ENCODE peak calls at places on chromosomes 5 and 9, in seven cellular contexts. M is dorsolateral prefrontal cortex, L is IMR-90, R is GM23248, Q is OCI-LY7, P is ovary, G is transverse colon. J is an unnamed sample.
A peak's percentile ranks its signal among the peaks of the same experiment; 100 is the strongest.

GRCh38 chr5:95754545-95754944 is 23.4 kb downstream of the RHOBTB3 start:
- DNase-seq in G (no peak), R (no peak), P (no peak), Q (no peak), M (no peak), L (no peak), J (no peak)

GRCh38 chr9:137433916-137434431 is 7.2 kb downstream of the ENTPD8 start:
- DNase-seq in M (no peak), L (no peak), G (no peak), R (no peak), P (no peak), Q (no peak), J (no peak)

GRCh38 chr5:147193123-147193522 is 41.7 kb upstream of the STK32A start:
- DNase-seq in P (no peak), G (no peak), L (no peak), Q (no peak), R (no peak), M (no peak), J (no peak)

GRCh38 chr5:65150599-65150998 is 331.1 kb downstream of the ADAMTS6 start:
- DNase-seq in G (no peak), Q (no peak), R (no peak), P (no peak), L (peak; percentile 57), M (no peak), J (no peak)

GRCh38 chr9:82583524-82583923 is 479.4 kb downstream of the RASEF start:
- DNase-seq in M (no peak), P (no peak), R (no peak), Q (no peak), L (no peak), G (no peak), J (no peak)

GRCh38 chr5:42483472-42484154 is 60.4 kb downstream of the GHR start:
- DNase-seq in G (no peak), Q (no peak), L (no peak), M (no peak), P (no peak), R (no peak), J (no peak)

GRCh38 chr9:26955222-26955903 is 849 bp upstream of the IFT74 start:
- DNase-seq in R (peak; percentile 50), G (peak; percentile 24), M (no peak), L (no peak), Q (peak; percentile 7), P (no peak), J (no peak)

GRCh38 chr5:159515197-159515596 is 184.9 kb upstream of the IL12B start:
- DNase-seq in G (no peak), P (no peak), L (no peak), M (no peak), Q (no peak), R (no peak), J (no peak)

GRCh38 chr5:154220625-154221024 is 30.1 kb downstream of the GALNT10 start:
- DNase-seq in Q (no peak), M (no peak), L (peak; percentile 86), G (no peak), R (peak; percentile 89), P (no peak), J (no peak)

GRCh38 chr5:168851902-168852321 is 272.7 kb upstream of the PANK3 start:
- DNase-seq in P (no peak), R (no peak), Q (no peak), L (no peak), M (no peak), G (no peak), J (no peak)

GRCh38 chr9:36470891-36471290 is 70.8 kb upstream of the RNF38 start:
- DNase-seq in P (peak; percentile 66), G (peak; percentile 70), R (peak; percentile 91), Q (peak; percentile 75), M (no peak), L (peak; percentile 71), J (no peak)

GRCh38 chr5:129631946-129632345 is 115.9 kb upstream of the MINAR2 start:
- DNase-seq in R (no peak), M (no peak), P (no peak), Q (no peak), G (no peak), L (no peak), J (no peak)

GRCh38 chr5:84197542-84197941 is 187.1 kb downstream of the EDIL3 start:
- DNase-seq in R (no peak), Q (no peak), P (no peak), M (no peak), G (no peak), L (no peak), J (no peak)

GRCh38 chr5:5342784-5343183 is 79.7 kb upstream of the ICE1 start:
- DNase-seq in Q (no peak), L (peak; percentile 13), M (no peak), R (peak; percentile 75), G (no peak), P (no peak), J (no peak)

GRCh38 chr5:5339257-5339656 is 83.2 kb upstream of the ICE1 start:
- DNase-seq in P (no peak), M (no peak), G (no peak), R (no peak), L (no peak), Q (no peak), J (no peak)

GRCh38 chr5:5341531-5342292 is 80.8 kb upstream of the ICE1 start:
- DNase-seq in L (no peak), R (peak; percentile 83), M (no peak), Q (no peak), P (no peak), G (no peak), J (no peak)

GRCh38 chr5:5343581-5343980 is 78.9 kb upstream of the ICE1 start:
- DNase-seq in R (no peak), L (no peak), M (no peak), G (no peak), Q (no peak), P (no peak), J (no peak)

DNA sequence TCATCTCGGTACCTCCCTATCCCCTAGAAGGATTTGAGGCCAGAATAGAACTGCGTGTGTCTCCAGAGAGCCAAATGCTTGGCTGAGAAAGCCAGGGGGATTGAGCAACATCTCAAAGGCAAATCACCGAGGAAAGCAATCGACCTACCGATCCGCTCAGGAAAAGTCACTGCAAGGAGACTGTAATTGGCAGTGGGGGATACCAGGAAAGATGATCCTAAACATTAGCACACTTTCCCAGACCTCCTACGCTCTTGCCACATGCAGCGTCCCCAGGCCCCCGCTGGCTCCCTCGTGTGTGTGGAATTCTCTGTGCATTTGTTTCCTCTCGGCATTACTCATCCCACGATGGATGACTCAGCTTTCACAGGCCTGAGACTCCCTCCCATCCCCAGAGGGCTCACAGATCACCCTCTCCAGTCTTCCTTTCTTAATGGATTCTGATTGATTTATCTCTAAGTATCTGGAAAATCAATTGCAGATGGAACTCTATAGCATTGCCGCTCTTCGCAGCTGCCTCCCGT is 82.2 kb upstream of the ICE1 start:
- DNase-seq in R (peak; percentile 97), L (peak; percentile 83), P (peak; percentile 87), G (peak; percentile 37), Q (no peak), M (no peak), J (no peak)
- H3K27ac ChIP-seq in R (peak overlapping the region; percentile 73), L (no peak overlapping the region), P (no peak overlapping the region), G (peak overlapping the region; percentile 32), Q (no peak overlapping the region), M (no peak overlapping the region), J (no peak overlapping the region)

GRCh38 chr9:86097510-86098224 is 1.7 kb downstream of the GOLM1 start:
- DNase-seq in G (peak; percentile 33), R (no peak), P (no peak), Q (no peak), M (no peak), L (no peak), J (no peak)

GRCh38 chr9:86102626-86103025 is 3.3 kb upstream of the GOLM1 start:
- DNase-seq in Q (no peak), R (no peak), L (no peak), M (no peak), P (no peak), G (peak; percentile 4), J (no peak)

GRCh38 chr9:86096382-86096781 is 3.0 kb downstream of the GOLM1 start:
- DNase-seq in Q (no peak), L (peak; percentile 66), G (no peak), R (peak; percentile 69), M (no peak), P (no peak), J (no peak)

GRCh38 chr9:86099695-86100364 is 472 bp upstream of the GOLM1 start:
- DNase-seq in G (peak; percentile 75), R (peak; percentile 86), L (peak; percentile 57), M (no peak), Q (no peak), P (peak; percentile 60), J (no peak)

GRCh38 chr9:86098793-86099694 is at the start of gene GOLM1:
- DNase-seq in Q (no peak), M (no peak), R (peak; percentile 89), G (peak; percentile 61), L (peak; percentile 60), P (peak; percentile 74), J (peak; percentile 38)
- H3K27ac ChIP-seq in Q (no peak within 1 kb of the TSS), M (peak within 1 kb of the TSS; percentile 40), R (peak within 1 kb of the TSS; percentile 81), G (peak within 1 kb of the TSS; percentile 92), L (peak within 1 kb of the TSS; percentile 30), P (peak within 1 kb of the TSS; percentile 70), J (peak within 1 kb of the TSS; percentile 53)

DNA sequence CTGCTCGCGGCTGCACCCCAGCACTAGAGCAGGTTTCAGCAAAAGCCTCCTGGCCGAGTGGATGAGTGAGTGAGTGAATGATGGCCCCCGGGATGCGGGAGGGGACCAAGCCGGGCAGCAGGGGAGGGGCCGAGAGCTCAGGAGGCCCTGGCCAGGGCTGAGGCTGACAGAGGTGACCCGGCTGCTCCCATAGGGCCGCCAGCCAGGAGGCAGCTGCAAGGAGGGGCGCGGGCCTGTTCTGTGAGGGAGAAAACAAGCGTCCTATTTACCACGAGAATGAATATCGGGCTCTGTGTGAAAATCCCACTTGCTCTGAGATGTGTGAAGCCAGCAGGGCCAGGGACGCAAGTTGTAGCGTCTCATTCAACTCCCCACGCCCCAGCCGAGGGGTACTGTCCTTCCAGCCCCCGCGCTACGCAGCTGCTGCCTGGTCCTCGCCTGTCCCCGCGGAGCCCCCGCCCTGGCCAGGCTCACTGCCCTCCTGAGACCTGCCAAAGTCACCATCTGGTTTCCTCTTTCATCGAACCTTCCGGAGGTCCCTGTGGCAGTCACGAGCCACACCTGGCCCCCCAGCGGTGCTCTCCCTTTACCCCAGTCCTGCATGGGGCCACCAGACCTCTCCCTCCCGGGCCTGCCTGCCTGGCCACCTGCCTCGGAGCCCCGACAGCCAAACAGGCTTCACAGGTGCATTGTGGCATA is 38.8 kb downstream of the RASGEF1C start:
- DNase-seq in M (peak; percentile 76), R (no peak), G (no peak), L (no peak), Q (no peak), P (peak; percentile 54), J (peak; percentile 67)
- H3K27ac ChIP-seq in M (peak overlapping the region; percentile 91), R (no peak overlapping the region), G (peak overlapping the region; percentile 10), L (no peak overlapping the region), Q (no peak overlapping the region), P (no peak overlapping the region), J (peak overlapping the region; percentile 94)

DNA sequence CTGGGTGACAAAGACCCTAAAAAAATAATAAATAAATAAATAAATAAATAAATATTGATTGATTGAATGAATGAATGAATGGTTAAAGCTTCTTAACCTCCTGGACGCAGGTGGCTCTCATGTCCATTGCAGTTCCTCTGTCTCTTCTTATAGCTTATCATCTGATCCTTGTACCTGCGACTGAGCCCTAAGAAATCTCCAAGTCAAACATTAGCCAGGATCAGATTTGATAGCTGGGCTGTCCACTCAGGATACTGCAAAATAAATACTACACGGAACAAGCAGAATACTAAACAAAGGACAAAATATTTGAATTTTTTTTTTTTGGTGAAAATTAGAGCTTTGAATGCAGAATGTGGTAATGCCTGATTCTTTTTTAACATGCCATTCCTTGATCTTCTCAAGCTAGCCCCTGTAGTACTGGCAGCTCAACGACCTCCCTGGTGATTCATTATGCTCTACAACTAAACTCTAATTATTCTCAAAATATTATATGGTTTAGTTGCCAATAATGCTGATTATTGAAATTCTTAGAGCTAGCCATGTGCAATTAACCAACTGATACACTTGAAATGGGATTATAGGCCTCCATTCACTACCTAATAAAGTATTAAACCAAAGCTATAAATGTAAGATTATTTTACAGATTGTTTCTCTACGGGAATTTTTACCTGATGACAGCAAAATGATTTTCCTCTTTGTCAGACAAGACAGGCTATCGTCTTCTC is 9.9 kb upstream of the TMEM245 start:
- DNase-seq in Q (no peak), M (no peak), R (no peak), G (no peak), L (no peak), P (no peak), J (no peak)
- H3K27ac ChIP-seq in Q (no peak overlapping the region), M (no peak overlapping the region), R (no peak overlapping the region), G (no peak overlapping the region), L (no peak overlapping the region), P (no peak overlapping the region), J (no peak overlapping the region)